ENCODE peak calls at places on chromosomes 2 and 18, in nine cellular contexts. S, H, B, C, T, N, D, Z and U are unnamed samples.
A peak's percentile ranks its signal among the peaks of the same experiment; 100 is the strongest.

GRCh38 chr2:125224830-125225229 is 1199.7 kb downstream of the CNTNAP5 start:
- DNase-seq in S (no peak), H (no peak), B (no peak), C (no peak), T (peak; percentile 44), N (no peak), D (no peak), Z (no peak), U (no peak)

GRCh38 chr2:231545105-231545902 is 15.1 kb upstream of the NMUR1 start:
- DNase-seq in S (peak; percentile 24), H (peak; percentile 94), B (peak; percentile 78), C (no peak), T (no peak), N (no peak), D (no peak), Z (no peak), U (no peak)

GRCh38 chr2:27681844-27682243 is 18.2 kb downstream of the SLC4A1AP start:
- DNase-seq in S (no peak), H (no peak), B (no peak), C (peak; percentile 81), T (no peak), N (no peak), D (no peak), Z (no peak), U (no peak)

GRCh38 chr18:2337552-2338141 is 233.7 kb downstream of the METTL4 start:
- DNase-seq in S (peak; percentile 16), H (peak; percentile 70), B (no peak), C (peak; percentile 61), T (peak; percentile 2), N (no peak), D (no peak), Z (no peak), U (no peak)

GRCh38 chr18:79575891-79576685 is 103.5 kb upstream of the CTDP1 start:
- DNase-seq in S (no peak), H (no peak), B (peak; percentile 20), C (peak; percentile 76), T (no peak), N (no peak), D (no peak), Z (peak; percentile 45), U (no peak)

GRCh38 chr2:86290596-86291327 is 46.7 kb downstream of the REEP1 start:
- DNase-seq in S (no peak), H (no peak), B (no peak), C (no peak), T (peak; percentile 18), N (no peak), D (no peak), Z (no peak), U (no peak)

GRCh38 chr18:36737321-36737720 is 91.5 kb downstream of the TPGS2 start:
- DNase-seq in S (no peak), H (no peak), B (no peak), C (no peak), T (no peak), N (no peak), D (no peak), Z (no peak), U (no peak)

GRCh38 chr2:100820346-100821254 is 661 bp downstream of the NPAS2 start:
- DNase-seq in S (no peak), H (peak; percentile 42), B (no peak), C (peak; percentile 14), T (no peak), N (no peak), D (no peak), Z (no peak), U (no peak)